ENCODE peak calls at places on chromosome 21, in eight cellular contexts. D is ovary, G is GM23338, L is NB4, V is GM13977, H is glutamatergic neuron, T is GM20000, I is endothelial cell of umbilical vein. N is an unnamed sample.

GRCh38 chr21:34008618-34009017 is 64.8 kb upstream of the MRPS6 start:
- DNase-seq in D (no peak), G (peak), L (no peak), V (no peak), H (no peak), T (no peak), I (no peak), N (no peak)

GRCh38 chr21:15144026-15144425 is 79.2 kb upstream of the NRIP1 start:
- DNase-seq in D (no peak), G (no peak), L (no peak), V (no peak), H (no peak), T (no peak), I (no peak), N (no peak)

GRCh38 chr21:34653522-34653921 is 15.3 kb upstream of the CLIC6 start:
- DNase-seq in D (no peak), G (no peak), L (no peak), V (no peak), H (no peak), T (no peak), I (no peak), N (no peak)

GRCh38 chr21:43267391-43268085 is 98.7 kb downstream of the CRYAA start:
- DNase-seq in D (no peak), G (no peak), L (no peak), V (no peak), H (no peak), T (no peak), I (no peak), N (no peak)

GRCh38 chr21:46152939-46153258 is 2.5 kb downstream of the FTCD start:
- DNase-seq in D (no peak), G (no peak), L (no peak), V (no peak), H (no peak), T (no peak), I (no peak), N (no peak)

GRCh38 chr21:34965200-34966174 is 83.6 kb downstream of the RUNX1 start:
- DNase-seq in D (no peak), G (no peak), L (no peak), V (no peak), H (no peak), T (no peak), I (no peak), N (no peak)

GRCh38 chr21:46459356-46460112 is 843 bp downstream of the DIP2A start:
- DNase-seq in D (peak), G (peak), L (peak), V (no peak), H (peak), T (no peak), I (peak), N (peak)

GRCh38 chr21:16945580-16945979 is 567.3 kb upstream of the CXADR start:
- DNase-seq in D (no peak), G (no peak), L (no peak), V (no peak), H (no peak), T (no peak), I (no peak), N (no peak)

GRCh38 chr21:33478858-33479678 is 706 bp downstream of the TMEM50B start:
- DNase-seq in D (no peak), G (peak), L (peak), V (peak), H (peak), T (peak), I (peak), N (peak)

GRCh38 chr21:46229133-46229922 is 754 bp upstream of the LSS start:
- DNase-seq in D (peak), G (peak), L (no peak), V (no peak), H (peak), T (peak), I (peak), N (no peak)

GRCh38 chr21:26064506-26064905 is 106.1 kb downstream of the APP start:
- DNase-seq in D (no peak), G (peak), L (no peak), V (no peak), H (no peak), T (no peak), I (no peak), N (no peak)

GRCh38 chr21:43716376-43717165 is 2.4 kb upstream of the PDXK start:
- DNase-seq in D (no peak), G (no peak), L (peak), V (peak), H (no peak), T (peak), I (no peak), N (no peak)

GRCh38 chr21:34877485-34878128 is 171.5 kb downstream of the RUNX1 start:
- DNase-seq in D (no peak), G (no peak), L (no peak), V (no peak), H (no peak), T (no peak), I (no peak), N (no peak)

GRCh38 chr21:27564684-27565280 is 597.9 kb upstream of the ADAMTS5 start:
- DNase-seq in D (peak), G (peak), L (peak), V (no peak), H (peak), T (no peak), I (peak), N (peak)

GRCh38 chr21:39612233-39613028 is at the start of gene B3GALT5:
- DNase-seq in D (no peak), G (peak), L (no peak), V (no peak), H (peak), T (peak), I (no peak), N (peak)

GRCh38 chr21:41779659-41780058 is 12.8 kb upstream of the RIPK4 start:
- DNase-seq in D (no peak), G (no peak), L (no peak), V (no peak), H (no peak), T (no peak), I (no peak), N (no peak)

GRCh38 chr21:15731243-15731613 is 1.4 kb downstream of the USP25 start:
- DNase-seq in D (no peak), G (no peak), L (peak), V (peak), H (no peak), T (no peak), I (peak), N (no peak)

GRCh38 chr21:35511298-35512162 is 462.4 kb upstream of the RUNX1 start:
- DNase-seq in D (no peak), G (no peak), L (peak), V (no peak), H (no peak), T (no peak), I (no peak), N (no peak)

GRCh38 chr21:38721983-38722382 is 83.7 kb upstream of the ETS2 start:
- DNase-seq in D (no peak), G (no peak), L (peak), V (no peak), H (no peak), T (no peak), I (no peak), N (no peak)

GRCh38 chr21:43808832-43809251 is 19.5 kb downstream of the RRP1 start:
- DNase-seq in D (no peak), G (no peak), L (no peak), V (no peak), H (no peak), T (no peak), I (no peak), N (no peak)

GRCh38 chr21:16102113-16102512 is 372.3 kb downstream of the USP25 start:
- DNase-seq in D (no peak), G (no peak), L (no peak), V (no peak), H (no peak), T (no peak), I (no peak), N (no peak)

GRCh38 chr21:42724226-42724920 is 71.0 kb downstream of the PDE9A start:
- DNase-seq in D (no peak), G (no peak), L (peak), V (no peak), H (no peak), T (no peak), I (peak), N (no peak)

GRCh38 chr21:35562876-35563275 is 497.4 kb downstream of the SETD4 start:
- DNase-seq in D (no peak), G (no peak), L (no peak), V (no peak), H (no peak), T (no peak), I (no peak), N (no peak)

GRCh38 chr21:42061866-42062542 is 9.1 kb upstream of the UMODL1 start:
- DNase-seq in D (no peak), G (peak), L (no peak), V (no peak), H (no peak), T (no peak), I (no peak), N (no peak)

DNA sequence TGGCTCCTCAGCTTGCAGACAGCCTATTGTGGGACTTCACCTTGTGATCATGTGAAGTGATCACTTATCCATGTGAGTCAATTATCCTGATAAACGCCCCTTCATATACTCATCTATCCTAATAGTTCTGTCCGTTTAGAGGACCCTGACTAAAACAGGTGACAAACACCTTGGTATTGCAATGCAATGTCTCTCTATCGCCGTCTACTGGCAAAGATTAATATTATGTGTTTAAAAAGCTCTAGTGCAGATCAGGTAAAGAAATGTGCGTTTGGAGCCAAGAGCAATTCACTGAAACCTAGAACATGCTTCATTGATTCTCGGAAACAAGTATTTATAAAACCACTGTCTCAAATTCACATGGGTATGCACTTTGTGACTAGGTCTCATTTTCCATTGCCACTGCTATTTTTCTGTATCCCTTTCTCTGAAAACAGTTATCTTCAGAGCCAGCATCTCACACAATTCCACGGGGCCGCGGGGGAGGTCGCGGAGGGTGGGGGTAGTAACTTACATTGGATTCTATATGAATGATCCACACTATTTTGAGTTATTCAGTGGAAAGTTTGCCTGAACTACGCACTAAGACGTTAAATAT is 554.6 kb upstream of the NCAM2 start:
- DNase-seq in D (no peak), G (peak), L (peak), V (no peak), H (no peak), T (no peak), I (no peak), N (peak)
- TF ChIP-seq CTCF in D (no peak), G (peak), L (peak), V (peak), H (peak), T (no peak), I (no peak), N (peak)

GRCh38 chr21:37186983-37187382 is 80.2 kb downstream of the VPS26C start:
- DNase-seq in D (no peak), G (no peak), L (no peak), V (no peak), H (no peak), T (no peak), I (no peak), N (no peak)
- TF ChIP-seq CTCF in D (no peak), G (no peak), L (no peak), V (no peak), H (no peak), T (no peak), I (no peak), N (no peak)

DNA sequence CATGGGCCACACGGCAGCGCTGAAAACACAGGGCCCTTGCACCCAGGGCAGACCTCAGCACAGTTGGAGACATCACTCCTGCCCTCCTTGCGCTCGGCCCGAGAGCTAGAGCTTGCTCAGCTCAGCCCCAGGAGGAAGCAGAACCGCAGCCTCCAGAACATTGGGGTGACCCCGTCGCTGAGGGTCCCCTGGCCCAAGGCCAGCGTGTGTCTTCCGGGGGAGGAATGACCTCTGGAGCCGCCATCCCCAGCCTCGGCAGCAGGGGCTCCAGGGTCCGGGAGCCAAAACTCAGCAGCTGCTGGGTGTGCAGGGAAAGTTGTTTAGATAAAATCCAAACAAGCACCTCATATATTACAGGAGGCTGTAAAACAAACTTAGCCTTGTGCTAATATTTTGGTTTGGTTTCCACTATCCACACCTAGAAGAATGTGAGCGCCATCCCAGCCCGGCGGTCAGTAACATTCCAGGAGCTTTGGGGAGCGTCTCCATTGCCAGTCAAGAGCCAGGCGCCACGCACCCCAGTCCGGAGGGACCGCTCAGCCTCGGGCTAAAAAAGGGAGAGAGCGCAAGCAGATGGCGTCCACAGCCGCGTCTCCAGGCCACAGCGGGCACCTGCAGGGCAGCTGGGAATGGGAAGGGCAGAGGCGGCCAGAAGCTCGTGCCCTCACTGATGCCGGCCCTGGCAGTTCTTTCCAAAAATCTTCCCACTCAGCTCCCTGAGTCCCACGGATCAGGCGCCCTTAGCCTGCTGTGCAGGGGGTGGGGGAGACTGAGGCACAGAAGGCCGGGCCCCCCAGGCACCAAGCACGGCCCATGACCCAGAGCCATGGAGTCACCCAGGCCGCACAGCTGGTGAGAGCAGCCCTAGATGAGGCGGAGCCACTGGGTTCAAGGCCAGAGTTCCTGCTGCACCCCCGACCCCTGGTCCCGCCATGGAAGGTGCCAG is 52.0 kb downstream of the SLX9 start:
- DNase-seq in D (no peak), G (no peak), L (no peak), V (no peak), H (peak), T (no peak), I (no peak), N (no peak)
- TF ChIP-seq CTCF in D (no peak), G (no peak), L (no peak), V (no peak), H (no peak), T (no peak), I (no peak), N (no peak)

DNA sequence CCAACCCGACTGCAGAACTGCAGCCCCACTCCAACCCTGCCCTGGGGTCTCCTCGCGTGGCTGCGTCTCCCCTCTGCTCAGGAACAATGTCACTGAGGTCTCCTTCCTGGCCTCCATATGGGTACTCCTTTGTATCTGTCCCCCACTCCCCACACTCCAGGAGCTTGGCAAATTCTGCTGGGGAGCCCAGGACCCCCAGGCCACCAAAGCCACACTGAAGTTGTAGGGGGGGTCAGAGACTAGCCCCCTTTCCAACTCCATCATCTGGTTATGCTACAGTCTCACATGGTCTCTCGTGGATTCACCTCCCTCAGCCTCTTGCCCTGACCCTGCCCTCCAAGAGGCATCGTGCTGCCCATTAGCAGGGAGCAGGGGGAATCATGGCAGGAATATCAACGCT is 86.6 kb downstream of the MIS18A start:
- DNase-seq in D (no peak), G (no peak), L (no peak), V (no peak), H (no peak), T (no peak), I (no peak), N (no peak)
- TF ChIP-seq CTCF in D (no peak), G (no peak), L (no peak), V (no peak), H (no peak), T (no peak), I (no peak), N (no peak)

GRCh38 chr21:24369751-24370150 is 1237.5 kb downstream of the MRPL39 start:
- DNase-seq in D (no peak), G (no peak), L (no peak), V (no peak), H (no peak), T (no peak), I (no peak), N (no peak)

GRCh38 chr21:24369278-24369677 is 1238.0 kb downstream of the MRPL39 start:
- DNase-seq in D (no peak), G (no peak), L (no peak), V (no peak), H (no peak), T (no peak), I (no peak), N (no peak)

DNA sequence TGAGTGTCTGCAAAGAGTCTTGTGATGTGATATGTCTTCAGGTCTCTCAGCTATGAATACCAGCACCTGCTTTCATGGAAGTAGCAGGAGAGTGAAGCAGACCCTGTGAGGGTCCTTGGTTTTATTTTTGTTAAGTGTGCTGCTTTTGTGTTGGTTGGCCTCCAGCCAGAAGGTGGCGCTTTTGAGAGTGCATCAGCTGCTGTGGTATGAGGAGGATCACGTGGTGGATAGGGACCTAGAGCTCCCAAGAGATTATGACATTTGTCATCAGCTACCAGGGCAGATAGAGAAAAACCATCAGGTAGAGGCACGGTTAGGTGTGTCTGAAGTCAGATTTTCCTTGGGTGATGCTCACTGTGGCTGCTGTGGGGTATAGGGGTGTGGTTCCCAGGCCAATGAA is 1232.1 kb downstream of the MRPL39 start:
- DNase-seq in D (no peak), G (peak), L (peak), V (no peak), H (peak), T (no peak), I (no peak), N (no peak)
- TF ChIP-seq CTCF in D (no peak), G (peak), L (peak), V (peak), H (no peak), T (no peak), I (no peak), N (no peak)

N was measured in nephron progenitor cell.